ENCODE peak calls at places on chromosomes 4 and X, in six cellular contexts. O is skeletal muscle cell; Q is CD8-positive, alpha-beta memory T cell; E is cardiac fibroblast; C is kidney tubule cell; U is foreskin fibroblast. Y is an unnamed sample.
A peak's percentile ranks its signal among the peaks of the same experiment; 100 is the strongest.

GRCh38 chrX:46381630-46382029 is 163.6 kb downstream of the ZNF674 start:
- DNase-seq in O (no peak), Q (no peak), C (peak; percentile 25), E (peak; percentile 27), U (peak; percentile 49), Y (no peak)

GRCh38 chrX:144732588-144732987 is 514.7 kb upstream of the SPANXN1 start:
- DNase-seq in E (peak; percentile 49), Q (no peak), C (peak; percentile 50), U (peak; percentile 0), O (no peak), Y (no peak)

GRCh38 chrX:31350808-31351074 is 278.9 kb upstream of the FTHL17 start:
- DNase-seq in O (no peak), E (no peak), Q (no peak), C (no peak), U (no peak), Y (no peak)

GRCh38 chrX:119482497-119483480 is 14.5 kb downstream of the SLC25A5 start:
- DNase-seq in C (peak; percentile 61), Q (peak; percentile 64), U (peak; percentile 65), O (no peak), E (peak; percentile 56), Y (peak; percentile 64)

GRCh38 chr4:4216668-4217067 is 10.1 kb downstream of the OTOP1 start:
- DNase-seq in C (peak; percentile 71), Q (no peak), U (no peak), E (peak; percentile 44), O (no peak), Y (no peak)

GRCh38 chr4:165810726-165811125 is 62.3 kb upstream of the TLL1 start:
- DNase-seq in C (peak; percentile 22), U (peak; percentile 46), Q (no peak), O (peak; percentile 13), E (peak; percentile 54), Y (no peak)

GRCh38 chrX:118824173-118824782 is 654 bp downstream of the ZCCHC12 start:
- DNase-seq in E (no peak), U (peak; percentile 14), O (no peak), C (no peak), Q (no peak), Y (no peak)

GRCh38 chr4:6422866-6423265 is 49.5 kb downstream of the PPP2R2C start:
- DNase-seq in O (no peak), E (no peak), C (no peak), Q (no peak), U (no peak), Y (no peak)

GRCh38 chrX:132001127-132001526 is 22.0 kb upstream of the STK26 start:
- DNase-seq in U (no peak), O (no peak), Q (no peak), C (peak; percentile 54), E (no peak), Y (no peak)

GRCh38 chr4:86220137-86220536 is 139.7 kb downstream of the MAPK10 start:
- DNase-seq in U (peak; percentile 52), E (peak; percentile 85), O (peak; percentile 27), Q (no peak), C (no peak), Y (no peak)

GRCh38 chrX:103918050-103918449 is 44.4 kb upstream of the TMSB15B start:
- DNase-seq in U (peak; percentile 74), O (peak; percentile 20), C (peak; percentile 79), E (peak; percentile 65), Q (peak; percentile 58), Y (peak; percentile 25)

GRCh38 chrX:13077168-13077567 is 32.7 kb upstream of the FAM9C start:
- DNase-seq in Q (peak; percentile 51), U (peak; percentile 60), C (peak; percentile 42), O (no peak), E (peak; percentile 56), Y (no peak)

GRCh38 chr4:168888715-168889215 is 121.3 kb downstream of the CBR4 start:
- DNase-seq in E (no peak), U (no peak), C (no peak), Q (no peak), O (no peak), Y (no peak)

GRCh38 chr4:61996943-61997342 is 796.8 kb downstream of the ADGRL3 start:
- DNase-seq in C (no peak), E (no peak), O (no peak), Q (no peak), U (no peak), Y (no peak)

GRCh38 chr4:78293841-78294301 is 236.7 kb downstream of the FRAS1 start:
- DNase-seq in U (peak; percentile 95), Q (no peak), O (peak; percentile 80), E (peak; percentile 70), C (peak; percentile 85), Y (no peak)

GRCh38 chr4:53315300-53315699 is 50.6 kb downstream of the SCFD2 start:
- DNase-seq in C (no peak), O (no peak), U (no peak), Q (no peak), E (no peak), Y (no peak)

GRCh38 chr4:71732706-71733105 is 51.2 kb downstream of the GC start:
- DNase-seq in O (peak; percentile 13), C (peak; percentile 59), U (peak; percentile 3), E (peak; percentile 60), Q (no peak), Y (no peak)

GRCh38 chrX:21885568-21885967 is 29.8 kb downstream of the YY2 start:
- DNase-seq in U (peak; percentile 45), O (peak; percentile 16), E (peak; percentile 33), Q (no peak), C (peak; percentile 7), Y (no peak)

GRCh38 chrX:17833954-17834353 is 27.1 kb downstream of the RAI2 start:
- DNase-seq in O (no peak), Q (no peak), U (peak; percentile 55), C (no peak), E (no peak), Y (no peak)